ENCODE peak calls at places on chromosome 18, in five cellular contexts. E is IMR-90, N is thoracic aorta, L is AG04450, J is stomach. H is an unnamed sample.

GRCh38 chr18:9782073-9782857 is 74.2 kb downstream of the RAB31 start:
- DNase-seq in E (peak), N (no peak), L (peak), J (no peak), H (no peak)

GRCh38 chr18:49127606-49128190 is 176.9 kb upstream of the SMAD7 start:
- DNase-seq in E (no peak), N (no peak), L (no peak), J (no peak), H (no peak)

GRCh38 chr18:37322497-37323035 is 243.0 kb downstream of the CELF4 start:
- DNase-seq in E (peak), N (no peak), L (no peak), J (peak), H (no peak)

GRCh38 chr18:46278481-46279465 is 174.6 kb downstream of the HAUS1 start:
- DNase-seq in E (peak), N (no peak), L (peak), J (no peak), H (no peak)

GRCh38 chr18:58348947-58349346 is 279.9 kb downstream of the ALPK2 start:
- DNase-seq in E (no peak), N (no peak), L (no peak), J (no peak), H (no peak)

GRCh38 chr18:74244554-74244953 is 47.2 kb downstream of the CYB5A start:
- DNase-seq in E (no peak), N (no peak), L (no peak), J (no peak), H (no peak)

GRCh38 chr18:49321800-49322461 is 138.5 kb downstream of the DYM start:
- DNase-seq in E (peak), N (no peak), L (no peak), J (no peak), H (no peak)

GRCh38 chr18:48575658-48576453 is 37.0 kb downstream of the CTIF start:
- DNase-seq in E (no peak), N (no peak), L (no peak), J (peak), H (no peak)

GRCh38 chr18:36583155-36583745 is 245.6 kb downstream of the TPGS2 start:
- DNase-seq in E (no peak), N (no peak), L (no peak), J (no peak), H (no peak)

GRCh38 chr18:21489119-21489750 is 111.3 kb downstream of the ESCO1 start:
- DNase-seq in E (peak), N (no peak), L (peak), J (peak), H (no peak)

GRCh38 chr18:63883617-63884016 is 3.9 kb upstream of the SERPINB2 start:
- DNase-seq in E (no peak), N (no peak), L (no peak), J (no peak), H (no peak)

GRCh38 chr18:3649559-3650426 is 199.8 kb downstream of the TGIF1 start:
- DNase-seq in E (peak), N (no peak), L (no peak), J (no peak), H (no peak)

GRCh38 chr18:41942254-41942653 is 12.8 kb upstream of the PIK3C3 start:
- DNase-seq in E (no peak), N (no peak), L (no peak), J (no peak), H (no peak)

GRCh38 chr18:63511285-63511684 is 30.9 kb upstream of the SERPINB12 start:
- DNase-seq in E (peak), N (no peak), L (peak), J (no peak), H (no peak)

GRCh38 chr18:27685807-27686412 is 491.0 kb downstream of the CDH2 start:
- DNase-seq in E (peak), N (no peak), L (peak), J (peak), H (no peak)

GRCh38 chr18:45621068-45621511 is 5.8 kb downstream of the SLC14A2 start:
- DNase-seq in E (peak), N (no peak), L (no peak), J (no peak), H (no peak)

GRCh38 chr18:33706391-33706790 is 128.4 kb downstream of the ASXL3 start:
- DNase-seq in E (peak), N (no peak), L (no peak), J (no peak), H (no peak)

GRCh38 chr18:69755041-69755440 is 192.6 kb downstream of the CD226 start:
- DNase-seq in E (no peak), N (no peak), L (no peak), J (no peak), H (no peak)

GRCh38 chr18:75265255-75265654 is 54.7 kb downstream of the TSHZ1 start:
- DNase-seq in E (peak), N (no peak), L (no peak), J (no peak), H (no peak)

GRCh38 chr18:49628119-49628518 is 66.3 kb downstream of the LIPG start:
- DNase-seq in E (no peak), N (no peak), L (no peak), J (no peak), H (no peak)

GRCh38 chr18:832085-832681 is 20.1 kb upstream of the YES1 start:
- DNase-seq in E (no peak), N (no peak), L (no peak), J (peak), H (no peak)

GRCh38 chr18:49070552-49070951 is 119.8 kb upstream of the SMAD7 start:
- DNase-seq in E (peak), N (no peak), L (no peak), J (no peak), H (no peak)

GRCh38 chr18:55064760-55065159 is 105.5 kb upstream of the CCDC68 start:
- DNase-seq in E (no peak), N (no peak), L (no peak), J (no peak), H (no peak)

GRCh38 chr18:65725421-65726050 is 25.3 kb upstream of the CDH7 start:
- DNase-seq in E (no peak), N (no peak), L (no peak), J (no peak), H (no peak)

DNA sequence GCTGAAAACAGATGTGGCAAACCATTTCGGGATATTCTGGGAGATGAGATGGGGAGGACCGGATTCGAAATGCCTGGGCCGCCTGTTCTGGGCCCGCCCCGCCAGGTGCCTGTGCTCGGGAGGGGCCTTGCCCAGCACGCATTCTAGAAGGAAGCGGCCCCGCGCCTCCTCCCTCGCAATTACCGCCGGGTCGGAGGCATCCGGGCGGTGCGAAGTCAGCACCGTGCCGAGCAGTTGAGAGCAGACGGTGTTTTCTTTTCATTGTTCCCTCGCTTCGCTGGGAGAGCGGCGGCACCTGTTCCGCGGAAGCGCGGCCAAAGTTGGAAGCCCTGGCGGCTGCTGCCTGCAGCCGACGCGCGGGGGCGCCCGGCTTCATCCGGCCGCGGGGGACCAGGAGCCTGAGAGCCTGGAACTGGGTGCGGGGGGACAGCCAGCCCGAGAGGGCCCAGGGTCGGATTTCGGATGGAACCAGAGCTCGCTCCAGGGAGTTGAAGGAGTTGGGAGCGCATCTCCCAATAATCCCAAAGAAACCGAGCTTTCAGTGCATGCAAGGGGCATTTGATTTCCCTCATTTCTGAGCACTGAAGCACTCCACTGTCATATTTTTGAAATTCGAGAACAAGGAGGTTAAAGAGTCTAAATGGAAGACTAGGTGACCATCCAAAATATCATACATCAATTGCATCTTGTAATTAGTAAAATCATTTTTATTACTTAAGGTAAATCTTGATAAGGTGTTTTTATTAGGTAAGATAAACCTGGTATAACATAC is 241.8 kb upstream of the RAB12 start:
- DNase-seq in E (no peak), N (no peak), L (no peak), J (peak), H (no peak)
- TF ChIP-seq CTCF in E (peak), N (peak), L (peak), J (no peak), H (peak)

DNA sequence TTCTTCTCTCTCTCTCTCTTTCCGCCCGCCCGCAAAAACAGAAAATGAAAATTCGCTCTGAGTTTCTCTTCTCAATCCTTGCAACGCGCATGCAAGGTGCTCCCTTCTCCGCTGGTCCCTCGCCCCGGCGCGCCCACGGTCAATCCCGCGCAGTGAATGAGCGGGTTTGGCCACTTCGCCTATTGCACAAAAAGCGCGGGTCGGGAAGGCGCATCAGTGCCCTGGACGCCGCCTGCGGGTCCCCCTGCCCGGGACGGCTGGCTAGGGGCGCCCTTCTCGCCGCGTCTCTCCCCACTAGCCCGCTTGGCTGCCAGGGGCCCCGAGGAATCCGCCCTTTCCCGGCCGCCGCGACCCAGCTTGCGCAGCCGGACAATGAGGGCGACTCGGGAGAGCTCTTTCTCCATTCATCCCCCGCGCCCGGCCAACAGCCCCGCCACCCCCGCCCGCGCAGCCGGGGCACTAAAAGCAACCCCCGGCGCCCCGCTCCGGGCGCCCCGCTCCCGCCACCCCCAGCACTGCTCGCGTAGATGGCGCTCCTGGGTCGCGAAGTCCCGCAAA is 686 bp downstream of the LAMA1 start:
- DNase-seq in E (no peak), N (no peak), L (no peak), J (no peak), H (no peak)
- H3K4me3 ChIP-seq in E (peak), N (peak), L (peak), J (peak), H (peak)

GRCh38 chr18:23934863-23935262 is 79.7 kb upstream of the TTC39C start:
- DNase-seq in E (no peak), N (no peak), L (no peak), J (no peak), H (no peak)
- TF ChIP-seq CTCF in E (no peak), N (no peak), L (no peak), J (no peak), H (no peak)

GRCh38 chr18:32381761-32382160 is 88.9 kb downstream of the GAREM1 start:
- DNase-seq in E (no peak), N (no peak), L (no peak), J (no peak), H (no peak)

GRCh38 chr18:32383040-32383819 is 87.5 kb downstream of the GAREM1 start:
- DNase-seq in E (peak), N (no peak), L (peak), J (no peak), H (peak)

GRCh38 chr18:32379891-32380290 is 90.8 kb downstream of the GAREM1 start:
- DNase-seq in E (peak), N (no peak), L (no peak), J (no peak), H (no peak)

GRCh38 chr18:32380559-32380958 is 90.1 kb downstream of the GAREM1 start:
- DNase-seq in E (no peak), N (no peak), L (no peak), J (no peak), H (no peak)

GRCh38 chr18:32378705-32379104 is 92.0 kb downstream of the GAREM1 start:
- DNase-seq in E (peak), N (no peak), L (no peak), J (peak), H (no peak)
- H3K4me3 ChIP-seq in E (no peak), N (no peak), L (no peak), J (no peak), H (no peak)

DNA sequence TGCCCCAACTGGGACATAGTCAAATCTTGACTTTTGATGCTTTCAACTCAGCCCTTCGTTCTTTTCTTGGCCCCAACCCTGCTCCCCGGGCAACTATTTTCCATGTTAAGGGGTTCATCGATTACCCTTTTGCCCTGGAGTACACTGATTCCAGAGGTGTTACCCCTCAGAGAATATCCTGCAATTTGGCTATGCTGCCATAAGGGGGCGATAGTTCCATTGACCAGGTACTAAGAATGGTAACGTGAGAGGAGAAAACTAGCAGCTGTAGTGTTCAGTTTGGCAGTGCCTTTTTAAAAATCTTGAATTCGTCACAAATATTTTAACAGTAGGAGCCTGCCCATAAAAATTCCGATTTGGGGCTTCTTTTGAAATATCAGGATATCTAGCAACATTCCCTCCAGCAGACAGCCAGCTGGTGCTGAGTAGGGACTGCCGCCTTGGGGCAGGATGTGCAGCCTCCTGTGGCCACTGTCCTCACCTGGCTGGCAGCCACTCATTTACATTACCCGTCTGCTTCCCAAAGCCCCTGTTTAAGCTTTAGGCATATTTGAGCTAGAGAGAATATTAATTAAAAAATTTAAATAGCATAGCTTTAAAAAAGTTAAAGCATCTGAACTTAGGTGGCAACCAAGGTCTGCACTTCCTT is 146.3 kb upstream of the SKOR2 start:
- DNase-seq in E (no peak), N (no peak), L (no peak), J (no peak), H (no peak)
- TF ChIP-seq CTCF in E (peak), N (no peak), L (no peak), J (peak), H (peak)

GRCh38 chr18:12279781-12280531 is 25.8 kb downstream of the CIDEA start:
- DNase-seq in E (no peak), N (no peak), L (no peak), J (no peak), H (no peak)

GRCh38 chr18:12274793-12275192 is 20.6 kb downstream of the CIDEA start:
- DNase-seq in E (no peak), N (no peak), L (no peak), J (no peak), H (no peak)

GRCh38 chr18:12276736-12277554 is 22.8 kb downstream of the CIDEA start:
- DNase-seq in E (peak), N (no peak), L (no peak), J (no peak), H (no peak)

GRCh38 chr18:12278765-12279682 is 24.9 kb downstream of the CIDEA start:
- DNase-seq in E (peak), N (peak), L (peak), J (peak), H (no peak)

GRCh38 chr18:12278153-12278764 is 24.1 kb downstream of the CIDEA start:
- DNase-seq in E (peak), N (no peak), L (no peak), J (no peak), H (no peak)
- H3K4me3 ChIP-seq in E (peak), N (peak), L (peak), J (peak), H (no peak)

DNA sequence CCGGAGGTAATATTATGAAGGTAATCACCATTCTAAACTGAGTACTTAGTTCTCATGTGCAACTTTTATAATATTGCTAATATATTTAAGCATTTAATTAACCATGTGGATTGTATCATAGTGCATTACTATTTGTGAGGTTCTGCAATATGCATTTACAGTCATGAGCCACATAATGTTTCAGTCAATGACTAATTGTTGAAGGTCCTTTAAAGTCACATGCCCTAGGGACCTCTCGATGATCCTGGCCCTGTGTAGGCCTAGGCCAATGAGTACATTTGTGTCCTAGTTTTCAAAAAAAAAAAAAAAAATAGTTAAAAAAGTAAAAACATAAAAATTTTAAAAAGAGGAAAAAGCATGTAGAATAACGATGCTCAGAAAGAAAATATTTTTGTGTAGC is 298.0 kb downstream of the DSEL start:
- DNase-seq in E (no peak), N (no peak), L (no peak), J (no peak), H (no peak)
- TF ChIP-seq CTCF in E (no peak), N (no peak), L (no peak), J (no peak), H (no peak)

DNA sequence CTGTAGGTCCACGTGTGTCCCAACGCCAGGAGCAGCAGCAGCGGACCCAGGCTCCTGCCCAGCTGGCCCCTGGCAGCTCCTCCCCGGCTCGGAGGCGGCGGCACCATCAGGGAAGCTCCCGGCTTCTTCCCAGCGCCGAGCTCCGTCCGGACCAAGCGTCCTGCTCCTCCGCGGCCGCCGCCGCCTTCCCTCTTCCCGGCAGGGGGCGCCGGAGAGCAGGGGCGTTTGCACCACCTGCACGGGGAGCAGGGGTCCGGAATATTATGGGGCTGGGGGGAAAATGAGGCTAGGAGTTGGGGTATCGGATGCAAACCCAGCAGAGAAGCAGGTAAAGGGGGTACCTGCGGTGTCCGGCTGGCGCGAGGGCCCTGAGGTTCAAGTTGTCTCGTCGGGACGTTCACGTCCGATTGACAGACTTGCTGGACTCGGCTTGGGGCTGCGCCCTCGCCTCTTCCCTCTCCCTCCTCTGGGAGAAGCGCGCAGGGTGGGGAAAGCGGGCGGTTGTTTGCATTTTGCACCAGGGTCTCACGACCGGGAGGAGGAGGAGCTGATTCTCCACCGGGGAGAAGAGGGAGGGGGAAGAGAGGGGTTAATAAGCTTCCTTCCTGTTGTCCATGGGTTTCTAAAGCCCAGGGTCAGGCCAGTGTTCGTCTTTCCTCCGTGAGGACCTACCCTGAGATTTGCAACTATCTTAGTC is at the start of gene CCBE1:
- DNase-seq in E (peak), N (no peak), L (no peak), J (peak), H (no peak)
- H3K4me3 ChIP-seq in E (peak), N (peak), L (peak), J (peak), H (peak)

GRCh38 chr18:62242955-62243354 is 55.9 kb downstream of the RELCH start:
- DNase-seq in E (peak), N (no peak), L (no peak), J (no peak), H (no peak)

GRCh38 chr18:62249478-62250097 is 62.5 kb downstream of the RELCH start:
- DNase-seq in E (peak), N (peak), L (peak), J (peak), H (peak)

GRCh38 chr18:62248313-62248712 is 61.3 kb downstream of the RELCH start:
- DNase-seq in E (no peak), N (no peak), L (no peak), J (no peak), H (no peak)

GRCh38 chr18:62245177-62245576 is 58.1 kb downstream of the RELCH start:
- DNase-seq in E (no peak), N (no peak), L (no peak), J (no peak), H (no peak)

DNA sequence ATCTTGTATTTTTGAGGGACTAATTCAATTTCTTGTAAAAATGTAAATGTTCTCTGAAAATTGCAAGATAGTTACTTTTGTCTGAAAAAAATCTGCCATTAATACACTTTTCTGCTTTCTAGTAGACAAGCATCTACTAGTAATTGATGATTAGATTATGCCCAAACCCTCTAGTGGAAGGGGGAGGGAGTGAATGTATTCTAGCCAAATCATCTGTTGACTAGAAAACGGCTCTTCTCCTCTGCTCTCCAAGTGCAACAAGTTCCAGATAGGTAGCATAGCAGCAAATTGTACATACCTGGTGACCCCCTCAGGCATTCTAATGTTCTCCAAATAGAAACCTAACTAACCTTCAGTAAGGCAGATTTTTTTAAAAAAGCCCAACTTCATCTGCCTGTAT is 58.6 kb downstream of the RELCH start:
- DNase-seq in E (no peak), N (no peak), L (no peak), J (no peak), H (no peak)
- TF ChIP-seq CTCF in E (no peak), N (no peak), L (no peak), J (no peak), H (peak)

H was measured in epithelial cell of proximal tubule.